ENCODE peak calls at places on chromosomes 5 and 9, in four cellular contexts. F is endothelial cell, G is BE2C, R is HepG2. X is an unnamed sample.

GRCh38 chr9:75918909-75919308 is 28.4 kb downstream of the PCSK5 start:
- DNase-seq in F (no peak), G (no peak), R (no peak), X (no peak)

GRCh38 chr5:56003633-56004032 is 8.9 kb upstream of the IL6ST start:
- DNase-seq in F (no peak), G (no peak), R (no peak), X (no peak)

GRCh38 chr5:121408778-121409177 is 442.9 kb upstream of the FTMT start:
- DNase-seq in F (no peak), G (no peak), R (no peak), X (no peak)

GRCh38 chr9:115208503-115208902 is 90.5 kb upstream of the TNC start:
- DNase-seq in F (no peak), G (no peak), R (no peak), X (no peak)

GRCh38 chr5:127011151-127011550 is 19.2 kb downstream of the MARCHF3 start:
- DNase-seq in F (no peak), G (no peak), R (no peak), X (no peak)

GRCh38 chr9:82513976-82514735 is 525.6 kb downstream of the SPATA31D1 start:
- DNase-seq in F (no peak), G (no peak), R (no peak), X (no peak)

GRCh38 chr9:125747053-125747764 is at the start of gene PBX3:
- DNase-seq in F (peak), G (peak), R (no peak), X (peak)

GRCh38 chr5:27608992-27609391 is 570.6 kb upstream of the CDH9 start:
- DNase-seq in F (no peak), G (no peak), R (no peak), X (no peak)

GRCh38 chr5:172451771-172452197 is 2.5 kb downstream of the SH3PXD2B start:
- DNase-seq in F (no peak), G (no peak), R (peak), X (peak)

GRCh38 chr5:135599421-135600140 is 20.8 kb upstream of the CXCL14 start:
- DNase-seq in F (no peak), G (no peak), R (no peak), X (no peak)

GRCh38 chr5:142432369-142432863 is 107.6 kb upstream of the SPRY4 start:
- DNase-seq in F (no peak), G (peak), R (no peak), X (peak)

GRCh38 chr9:95775191-95775590 is 100.3 kb upstream of the ERCC6L2 start:
- DNase-seq in F (no peak), G (no peak), R (no peak), X (no peak)

GRCh38 chr5:145479271-145479670 is 355.9 kb downstream of the PRELID2 start:
- DNase-seq in F (no peak), G (no peak), R (no peak), X (no peak)

GRCh38 chr5:149134778-149135169 is 6.5 kb upstream of the ABLIM3 start:
- DNase-seq in F (no peak), G (no peak), R (no peak), X (no peak)

GRCh38 chr5:54803381-54804025 is 181.9 kb downstream of the ESM1 start:
- DNase-seq in F (no peak), G (no peak), R (no peak), X (no peak)

GRCh38 chr9:114396558-114397218 is 8.9 kb upstream of the AKNA start:
- DNase-seq in F (no peak), G (no peak), R (peak), X (no peak)

GRCh38 chr5:43469671-43470396 is 13.8 kb downstream of the TMEM267 start:
- DNase-seq in F (no peak), G (no peak), R (no peak), X (no peak)

GRCh38 chr9:135065151-135065550 is 22.3 kb upstream of the OLFM1 start:
- DNase-seq in F (no peak), G (no peak), R (no peak), X (peak)

GRCh38 chr9:130905125-130905901 is 8.7 kb upstream of the QRFP start:
- DNase-seq in F (no peak), G (no peak), R (no peak), X (no peak)

GRCh38 chr5:83470920-83471404 is 582 bp upstream of the VCAN start:
- DNase-seq in F (no peak), G (no peak), R (no peak), X (no peak)

GRCh38 chr5:40383719-40384651 is 295.7 kb upstream of the PTGER4 start:
- DNase-seq in F (no peak), G (no peak), R (no peak), X (no peak)

GRCh38 chr9:18857769-18858168 is 175.2 kb downstream of the SAXO1 start:
- DNase-seq in F (no peak), G (no peak), R (no peak), X (no peak)

GRCh38 chr5:132546108-132546507 is 2.8 kb upstream of the IL5 start:
- DNase-seq in F (no peak), G (no peak), R (no peak), X (no peak)

GRCh38 chr9:125415583-125416443 is 154.2 kb downstream of the GAPVD1 start:
- DNase-seq in F (no peak), G (no peak), R (no peak), X (no peak)

GRCh38 chr9:19431361-19432171 is 22.8 kb downstream of the ACER2 start:
- DNase-seq in F (no peak), G (no peak), R (no peak), X (no peak)

GRCh38 chr9:15724006-15724405 is 171.2 kb downstream of the CCDC171 start:
- DNase-seq in F (no peak), G (no peak), R (no peak), X (no peak)

GRCh38 chr9:136019041-136019680 is 58.0 kb upstream of the UBAC1 start:
- DNase-seq in F (no peak), G (peak), R (no peak), X (no peak)

GRCh38 chr5:1431021-1431811 is 14.0 kb downstream of the SLC6A3 start:
- DNase-seq in F (no peak), G (no peak), R (no peak), X (peak)

GRCh38 chr5:43428034-43428712 is 16.0 kb upstream of the CCL28 start:
- DNase-seq in F (no peak), G (no peak), R (no peak), X (no peak)

GRCh38 chr9:129483467-129484324 is 137.2 kb downstream of the C9orf50 start:
- DNase-seq in F (no peak), G (peak), R (no peak), X (peak)

GRCh38 chr5:115262066-115262404 is 642 bp downstream of the PGGT1B start:
- DNase-seq in F (no peak), G (no peak), R (peak), X (no peak)

GRCh38 chr5:8958602-8959001 is 587.3 kb downstream of the SEMA5A start:
- DNase-seq in F (no peak), G (no peak), R (no peak), X (no peak)

GRCh38 chr5:120240716-120241115 is 223.4 kb upstream of the PRR16 start:
- DNase-seq in F (no peak), G (no peak), R (no peak), X (no peak)

GRCh38 chr9:93536874-93537273 is 39.5 kb upstream of the PHF2 start:
- DNase-seq in F (no peak), G (no peak), R (no peak), X (no peak)

DNA sequence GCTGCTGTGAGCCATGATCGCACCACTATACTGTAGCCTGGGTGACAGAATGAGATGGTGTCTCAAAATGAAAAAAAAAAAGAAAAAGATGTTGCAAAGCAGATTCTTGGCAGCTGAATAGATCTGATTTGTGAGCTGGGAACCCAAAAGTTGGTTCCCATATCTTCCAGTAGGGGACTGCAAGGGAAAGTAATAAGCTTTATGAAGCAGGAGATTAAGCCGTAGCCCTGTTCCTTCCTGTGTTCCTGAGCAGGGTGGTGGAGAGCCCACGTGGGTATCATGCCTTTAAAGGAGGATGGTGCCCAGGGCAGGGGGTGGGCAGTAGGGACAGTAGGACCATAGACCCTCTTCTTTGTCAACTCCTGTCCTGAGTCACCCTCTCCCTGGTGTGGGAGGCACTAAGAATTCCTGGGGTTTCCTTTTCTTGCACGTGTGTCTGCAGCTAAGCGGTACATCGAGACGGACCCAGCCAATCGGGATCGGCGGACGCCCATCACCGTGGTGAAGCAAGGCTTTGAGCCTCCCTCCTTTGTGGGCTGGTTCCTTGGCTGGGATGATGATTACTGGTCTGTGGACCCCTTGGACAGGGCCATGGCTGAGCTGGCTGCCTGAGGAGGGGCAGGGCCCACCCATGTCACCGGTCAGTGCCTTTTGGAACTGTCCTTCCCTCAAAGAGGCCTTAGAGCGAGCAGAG is 37.9 kb downstream of the STOM start:
- DNase-seq in F (no peak), G (no peak), R (no peak), X (no peak)
- TF ChIP-seq CTCF in F (no peak), G (no peak), R (no peak), X (peak)

GRCh38 chr5:68215208-68215887 is at the start of gene PIK3R1:
- DNase-seq in F (peak), G (peak), R (peak), X (peak)

GRCh38 chr5:68217476-68217984 is 2.0 kb downstream of the PIK3R1 start:
- DNase-seq in F (no peak), G (no peak), R (no peak), X (no peak)

GRCh38 chr5:68215888-68216736 is 556 bp downstream of the PIK3R1 start:
- DNase-seq in F (no peak), G (peak), R (peak), X (peak)

GRCh38 chr5:68214472-68215207 is 916 bp upstream of the PIK3R1 start:
- DNase-seq in F (no peak), G (no peak), R (no peak), X (no peak)

GRCh38 chr5:68216737-68217231 is 1.2 kb downstream of the PIK3R1 start:
- DNase-seq in F (peak), G (no peak), R (no peak), X (no peak)
- TF ChIP-seq CTCF in F (no peak), G (no peak), R (no peak), X (no peak)

GRCh38 chr5:74766348-74766886 is 500 bp downstream of the GFM2 start:
- DNase-seq in F (no peak), G (no peak), R (peak), X (no peak)
- TF ChIP-seq CTCF in F (peak), G (peak), R (peak), X (no peak)

GRCh38 chr9:34664281-34665108 is 2.0 kb upstream of the CCL27 start:
- DNase-seq in F (peak), G (peak), R (peak), X (peak)
- TF ChIP-seq CTCF in F (peak), G (peak), R (peak), X (no peak)

GRCh38 chr9:137772281-137772873 is 105.2 kb upstream of the CACNA1B start:
- DNase-seq in F (peak), G (no peak), R (no peak), X (no peak)
- TF ChIP-seq CTCF in F (no peak), G (peak), R (peak), X (no peak)

DNA sequence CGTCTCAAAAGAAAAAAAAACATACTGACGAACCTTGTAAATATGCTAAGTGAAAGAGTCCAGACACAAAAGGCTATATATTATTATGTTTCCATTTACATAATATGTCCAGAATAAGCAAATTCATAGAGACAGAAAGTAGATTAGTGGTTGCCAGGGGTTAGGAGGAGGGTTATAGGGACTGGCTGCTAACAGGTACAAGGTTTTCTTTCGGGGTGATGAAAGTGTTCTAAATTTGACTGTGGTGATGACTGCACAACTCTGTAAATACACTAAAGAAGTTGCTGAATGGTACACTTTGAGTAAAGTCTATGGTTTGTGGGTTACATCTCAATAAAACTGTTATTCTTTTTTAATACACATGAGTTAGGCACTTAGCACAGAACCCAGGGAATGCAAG is 98.8 kb downstream of the MYO10 start:
- DNase-seq in F (no peak), G (no peak), R (no peak), X (no peak)
- TF ChIP-seq CTCF in F (no peak), G (no peak), R (no peak), X (no peak)

GRCh38 chr9:21252727-21253547 is 13.1 kb upstream of the IFNA14 start:
- DNase-seq in F (peak), G (no peak), R (peak), X (no peak)
- TF ChIP-seq CTCF in F (peak), G (peak), R (peak), X (peak)